ENCODE peak calls at places on chromosomes 7 and 10, in five cellular contexts. H, R, F, C and S are unnamed samples.

GRCh38 chr10:98267894-98268693 is at the start of gene LOXL4:
- DNase-seq in H (no peak), R (peak; percentile 40), F (no peak), C (no peak), S (no peak)

GRCh38 chr7:134362587-134363483 is 46.1 kb upstream of the SLC35B4 start:
- DNase-seq in H (no peak), R (peak; percentile 70), F (no peak), C (no peak), S (no peak)

GRCh38 chr10:80619036-80619435 is 81.3 kb downstream of the SH2D4B start:
- DNase-seq in H (no peak), R (no peak), F (no peak), C (no peak), S (no peak)

GRCh38 chr7:1151156-1151555 is 8.8 kb downstream of the ZFAND2A start:
- DNase-seq in H (no peak), R (no peak), F (no peak), C (no peak), S (no peak)

GRCh38 chr7:88020953-88021650 is 87.1 kb downstream of the ADAM22 start:
- DNase-seq in H (no peak), R (no peak), F (no peak), C (no peak), S (no peak)

GRCh38 chr10:3482200-3482993 is 302.6 kb downstream of the KLF6 start:
- DNase-seq in H (peak; percentile 89), R (peak; percentile 91), F (no peak), C (peak; percentile 76), S (no peak)

GRCh38 chr10:24341897-24342296 is 133.0 kb downstream of the KIAA1217 start:
- DNase-seq in H (no peak), R (no peak), F (no peak), C (no peak), S (no peak)

GRCh38 chr10:133391761-133392518 is 2.0 kb upstream of the MTG1 start:
- DNase-seq in H (no peak), R (no peak), F (peak; percentile 59), C (no peak), S (no peak)

GRCh38 chr10:89129850-89130396 is 77.2 kb downstream of the CH25H start:
- DNase-seq in H (peak; percentile 83), R (peak; percentile 75), F (no peak), C (peak; percentile 22), S (no peak)

GRCh38 chr10:72319416-72320254 is 35.1 kb downstream of the DNAJB12 start:
- DNase-seq in H (peak; percentile 82), R (peak; percentile 97), F (peak; percentile 91), C (peak; percentile 91), S (peak; percentile 75)

GRCh38 chr7:17832242-17832641 is 108.1 kb downstream of the SNX13 start:
- DNase-seq in H (no peak), R (no peak), F (no peak), C (no peak), S (no peak)
- H3K27ac ChIP-seq in H (no peak overlapping the region), R (no peak overlapping the region), F (no peak overlapping the region), C (no peak overlapping the region), S (no peak overlapping the region)

DNA sequence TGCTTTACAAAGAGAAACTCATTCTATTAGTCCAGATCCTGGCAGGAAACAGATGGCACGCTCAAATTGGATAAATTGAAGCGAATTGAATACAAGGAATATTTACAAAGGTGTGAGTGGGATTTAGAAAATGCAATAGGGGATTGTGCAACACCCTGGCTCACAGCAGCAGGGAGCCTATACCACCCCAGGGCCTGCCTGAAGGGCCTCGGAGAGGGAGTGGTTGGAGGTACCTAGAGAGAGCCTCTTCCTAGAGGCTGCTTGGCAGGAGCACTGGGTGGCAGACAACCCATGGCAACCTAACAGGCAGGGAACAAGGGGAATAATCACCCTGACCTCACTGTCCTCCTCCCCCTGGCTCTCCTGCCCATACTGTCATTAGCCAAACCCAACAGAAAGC is 27.7 kb upstream of the FAM204A start:
- DNase-seq in H (no peak), R (no peak), F (no peak), C (no peak), S (no peak)
- H3K4me3 ChIP-seq in H (no peak overlapping the region), R (no peak overlapping the region), F (no peak overlapping the region), C (no peak overlapping the region), S (no peak overlapping the region)

GRCh38 chr10:95360122-95360715 is 69.4 kb upstream of the PDLIM1 start:
- DNase-seq in H (peak; percentile 20), R (peak; percentile 41), F (no peak), C (no peak), S (no peak)
- H3K27ac ChIP-seq in H (no peak overlapping the region), R (no peak overlapping the region), F (no peak overlapping the region), C (no peak overlapping the region), S (no peak overlapping the region)

GRCh38 chr7:77912293-77912692 is 113.7 kb downstream of the PHTF2 start:
- DNase-seq in H (no peak), R (no peak), F (no peak), C (no peak), S (no peak)

GRCh38 chr7:77904252-77904651 is 105.7 kb downstream of the PHTF2 start:
- DNase-seq in H (no peak), R (no peak), F (no peak), C (no peak), S (no peak)

GRCh38 chr7:77907281-77907680 is 108.7 kb downstream of the PHTF2 start:
- DNase-seq in H (no peak), R (no peak), F (no peak), C (no peak), S (no peak)

GRCh38 chr7:77910124-77910523 is 111.6 kb downstream of the PHTF2 start:
- DNase-seq in H (no peak), R (no peak), F (no peak), C (no peak), S (no peak)

GRCh38 chr7:77908664-77909063 is 110.1 kb downstream of the PHTF2 start:
- DNase-seq in H (no peak), R (no peak), F (no peak), C (no peak), S (no peak)
- H3K4me3 ChIP-seq in H (no peak overlapping the region), R (no peak overlapping the region), F (no peak overlapping the region), C (no peak overlapping the region), S (no peak overlapping the region)

GRCh38 chr7:69598081-69598486 is at the start of gene AUTS2:
- DNase-seq in H (peak; percentile 48), R (peak; percentile 96), F (peak; percentile 60), C (peak; percentile 57), S (peak; percentile 28)
- H3K27ac ChIP-seq in H (no peak within 1 kb of the TSS), R (peak within 1 kb of the TSS; percentile 73), F (no peak within 1 kb of the TSS), C (peak within 1 kb of the TSS; percentile 36), S (no peak within 1 kb of the TSS)

GRCh38 chr7:44881610-44882009 is 3.7 kb downstream of the PURB start:
- DNase-seq in H (peak; percentile 36), R (peak; percentile 83), F (no peak), C (no peak), S (no peak)
- H3K4me3 ChIP-seq in H (peak overlapping the region; percentile 78), R (peak overlapping the region; percentile 71), F (no peak overlapping the region), C (no peak overlapping the region), S (no peak overlapping the region)

GRCh38 chr7:42068554-42069280 is 168.3 kb downstream of the GLI3 start:
- DNase-seq in H (no peak), R (no peak), F (no peak), C (no peak), S (no peak)

GRCh38 chr7:42065942-42066341 is 171.1 kb downstream of the GLI3 start:
- DNase-seq in H (peak; percentile 45), R (no peak), F (no peak), C (no peak), S (no peak)

GRCh38 chr7:42071372-42072261 is 165.4 kb downstream of the GLI3 start:
- DNase-seq in H (no peak), R (peak; percentile 58), F (no peak), C (no peak), S (no peak)

GRCh38 chr7:42070068-42070467 is 166.9 kb downstream of the GLI3 start:
- DNase-seq in H (peak; percentile 42), R (peak; percentile 64), F (no peak), C (no peak), S (no peak)

DNA sequence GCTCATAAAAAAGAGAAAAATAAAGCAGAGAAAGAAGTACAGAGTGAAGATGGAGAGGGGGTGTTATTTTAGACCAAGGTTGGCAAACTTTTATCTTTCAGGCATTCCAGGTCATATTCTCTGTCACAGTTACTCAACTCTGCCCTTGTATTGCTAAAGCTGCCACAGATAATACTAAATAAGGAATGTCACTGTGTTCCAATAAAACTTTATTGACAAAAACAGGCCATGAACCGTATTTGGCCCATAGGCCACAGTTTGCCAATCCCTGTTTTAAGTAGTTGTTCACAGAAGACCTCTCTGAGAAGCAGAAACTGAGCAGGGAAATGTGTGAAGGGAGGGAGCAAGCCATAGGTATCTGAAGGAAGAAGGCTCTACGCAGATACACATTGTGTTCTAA is 167.4 kb downstream of the GLI3 start:
- DNase-seq in H (no peak), R (peak; percentile 14), F (no peak), C (no peak), S (no peak)
- H3K27ac ChIP-seq in H (no peak overlapping the region), R (no peak overlapping the region), F (no peak overlapping the region), C (no peak overlapping the region), S (no peak overlapping the region)